ENCODE peak calls at places on chromosomes 7 and 10, in four cellular contexts. M, H, J and E are unnamed samples.

GRCh38 chr10:92773776-92774175 is 74.5 kb upstream of the EXOC6 start:
- DNase-seq in J (no peak), H (no peak), M (no peak), E (no peak)

GRCh38 chr10:35605191-35605590 is at the start of gene GJD4:
- DNase-seq in H (no peak), J (no peak), M (no peak), E (no peak)

GRCh38 chr7:105890290-105890997 is 14.0 kb upstream of the ATXN7L1 start:
- DNase-seq in M (no peak), J (no peak), H (no peak), E (no peak)

GRCh38 chr7:116834815-116835533 is 27.4 kb upstream of the CAPZA2 start:
- DNase-seq in H (peak; percentile 29), J (no peak), M (no peak), E (no peak)

GRCh38 chr7:6652446-6653011 is 15.4 kb downstream of the ZNF316 start:
- DNase-seq in J (no peak), H (no peak), M (peak; percentile 21), E (peak; percentile 8)

GRCh38 chr10:4048245-4048864 is 263.3 kb upstream of the KLF6 start:
- DNase-seq in H (no peak), J (no peak), M (no peak), E (no peak)

GRCh38 chr10:99339077-99339476 is 9.9 kb downstream of the CNNM1 start:
- DNase-seq in M (no peak), H (peak; percentile 53), J (no peak), E (no peak)

GRCh38 chr10:102455893-102456471 is 4.6 kb upstream of the C10orf95 start:
- DNase-seq in M (no peak), H (no peak), J (no peak), E (no peak)

GRCh38 chr7:46577394-46577793 is 656.3 kb upstream of the IGFBP3 start:
- DNase-seq in H (no peak), M (no peak), J (no peak), E (no peak)

GRCh38 chr10:87786421-87786820 is 31.6 kb downstream of the ATAD1 start:
- DNase-seq in M (no peak), H (no peak), J (no peak), E (no peak)

GRCh38 chr7:108253275-108254044 is 123.3 kb upstream of the LAMB4 start:
- DNase-seq in J (no peak), M (no peak), H (no peak), E (no peak)

GRCh38 chr10:29841724-29842649 is 207.2 kb upstream of the SVIL start:
- DNase-seq in M (no peak), H (peak; percentile 56), J (no peak), E (peak; percentile 21)

GRCh38 chr10:4775808-4776207 is 50.2 kb upstream of the AKR1E2 start:
- DNase-seq in M (no peak), H (no peak), J (no peak), E (no peak)

GRCh38 chr7:23044581-23044980 is 30.7 kb upstream of the HYCC1 start:
- DNase-seq in J (no peak), H (no peak), M (no peak), E (no peak)

GRCh38 chr7:24419070-24419469 is 135.1 kb downstream of the NPY start:
- DNase-seq in J (no peak), H (no peak), M (peak; percentile 17), E (no peak)

GRCh38 chr7:64574481-64575159 is 11.7 kb upstream of the ZNF680 start:
- DNase-seq in H (no peak), M (no peak), J (no peak), E (peak; percentile 40)

GRCh38 chr10:71294091-71294561 is 24.9 kb upstream of the SLC29A3 start:
- DNase-seq in J (no peak), M (no peak), H (no peak), E (no peak)

GRCh38 chr10:22625511-22626288 is 88.7 kb downstream of the PIP4K2A start:
- DNase-seq in J (no peak), M (no peak), H (peak; percentile 21), E (no peak)

GRCh38 chr7:69598487-69599148 is 343 bp downstream of the AUTS2 start:
- DNase-seq in J (no peak), H (no peak), M (peak; percentile 13), E (peak; percentile 31)

GRCh38 chr7:35652124-35652523 is 42.8 kb downstream of the HERPUD2 start:
- DNase-seq in J (no peak), M (no peak), H (no peak), E (no peak)

GRCh38 chr10:31134303-31134928 is 102.8 kb upstream of the ZNF438 start:
- DNase-seq in J (peak; percentile 11), M (no peak), H (peak; percentile 7), E (no peak)

GRCh38 chr10:35707642-35708425 is 65.7 kb upstream of the FZD8 start:
- DNase-seq in H (no peak), M (no peak), J (no peak), E (no peak)

GRCh38 chr7:28955723-28956607 is 2.2 kb downstream of the TRIL start:
- DNase-seq in J (no peak), H (peak; percentile 72), M (no peak), E (peak; percentile 86)

GRCh38 chr10:110081914-110082313 is 74.1 kb downstream of the ADD3 start:
- DNase-seq in J (no peak), M (no peak), H (peak; percentile 66), E (no peak)

GRCh38 chr10:45454859-45455258 is 80.8 kb downstream of the ALOX5 start:
- DNase-seq in M (no peak), H (no peak), J (no peak), E (no peak)

DNA sequence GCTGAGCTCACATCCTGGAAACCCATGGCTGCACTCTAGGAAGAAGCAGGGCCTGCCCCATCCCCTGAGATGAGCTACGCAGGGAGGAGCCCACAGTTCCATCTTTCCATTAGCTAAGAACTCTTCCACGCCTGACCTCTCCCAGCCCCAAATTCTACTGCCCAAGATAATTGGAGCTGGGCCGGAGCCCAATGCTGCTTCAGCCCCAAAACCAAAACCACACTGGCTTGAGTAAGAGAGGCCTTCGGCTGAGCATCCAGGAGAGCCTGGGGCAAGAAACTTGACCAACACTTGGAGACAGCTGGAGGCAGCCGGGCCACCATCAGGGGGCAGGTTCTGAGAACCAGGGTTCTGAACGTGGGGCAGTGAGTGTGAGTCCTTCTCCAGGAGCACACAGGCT is 116.1 kb upstream of the ZMIZ1 start:
- DNase-seq in H (no peak), M (no peak), J (no peak), E (no peak)
- TF ChIP-seq TCF7 in H (no peak), M (no peak), J (no peak), E (no peak)

GRCh38 chr10:60456053-60456452 is 66.4 kb upstream of the ANK3 start:
- DNase-seq in J (no peak), H (no peak), M (no peak), E (peak; percentile 59)

GRCh38 chr10:60460058-60460457 is 70.4 kb upstream of the ANK3 start:
- DNase-seq in M (no peak), J (no peak), H (no peak), E (no peak)

GRCh38 chr10:60453031-60453430 is 63.4 kb upstream of the ANK3 start:
- DNase-seq in H (no peak), J (no peak), M (no peak), E (no peak)

GRCh38 chr10:60450291-60450690 is 60.6 kb upstream of the ANK3 start:
- DNase-seq in M (no peak), H (no peak), J (no peak), E (no peak)

GRCh38 chr10:60454336-60454735 is 64.7 kb upstream of the ANK3 start:
- DNase-seq in M (no peak), H (no peak), J (no peak), E (no peak)
- TF ChIP-seq TCF7 in M (no peak), H (no peak), J (no peak), E (no peak)

DNA sequence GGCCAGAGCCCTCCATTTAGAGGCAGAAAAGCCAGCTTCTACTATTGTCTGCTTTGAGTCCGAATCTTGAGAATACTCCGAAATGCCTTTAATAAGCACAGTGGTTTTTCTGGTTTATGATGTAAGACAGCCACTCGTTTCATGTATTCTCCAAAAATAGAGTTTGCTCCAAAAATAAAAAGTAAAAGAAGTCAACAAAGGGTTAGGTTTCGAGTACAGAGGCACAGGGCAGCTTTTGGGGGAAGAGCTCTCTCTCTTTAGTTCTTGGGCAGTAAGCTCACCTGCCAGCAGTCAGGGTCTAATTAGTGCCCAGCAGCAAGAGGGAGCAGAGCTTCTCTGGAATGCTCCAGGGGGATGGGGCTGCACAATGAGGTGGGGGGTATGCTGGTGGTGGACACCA is 20.2 kb downstream of the CREB3L2 start:
- DNase-seq in J (peak; percentile 79), M (no peak), H (no peak), E (no peak)
- TF ChIP-seq TCF7 in J (peak; percentile 97), M (no peak), H (no peak), E (no peak)

DNA sequence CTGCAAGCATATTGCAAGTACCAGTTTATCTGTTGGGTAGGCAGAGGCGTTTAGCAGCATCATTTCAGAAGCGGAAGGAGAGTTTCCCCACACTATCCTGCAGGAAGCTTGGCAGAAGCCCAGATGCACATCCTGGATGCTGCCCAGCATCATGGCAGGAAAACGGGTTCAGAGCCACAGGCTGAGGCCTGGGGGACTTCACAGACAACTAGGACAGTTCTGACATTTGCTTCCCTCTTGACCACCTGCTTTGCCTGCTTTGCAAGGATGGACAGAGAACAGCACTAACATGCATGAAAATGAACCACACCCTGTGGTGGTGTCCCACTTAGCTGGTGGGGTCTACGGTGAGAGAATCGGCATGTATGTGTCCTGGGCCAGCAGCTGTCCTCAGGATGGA is 134.5 kb upstream of the FAM20C start:
- DNase-seq in M (no peak), H (no peak), J (no peak), E (no peak)
- TF ChIP-seq TCF7 in M (no peak), H (no peak), J (no peak), E (no peak)